ENCODE peak calls at places on chromosomes 4 and X, in seven cellular contexts. E is heart left ventricle, R is neural crest cell, D is fibroblast of pulmonary artery, Y is foreskin fibroblast, O is left lung, M is cardiac fibroblast. A is an unnamed sample.

GRCh38 chr4:5199142-5199541 is 147.9 kb downstream of the STK32B start:
- DNase-seq in E (no peak), R (no peak), D (no peak), Y (no peak), O (no peak), M (no peak), A (no peak)

GRCh38 chrX:140439455-140439854 is 65.4 kb downstream of the SOX3 start:
- DNase-seq in E (no peak), R (peak; percentile 79), D (no peak), Y (no peak), O (peak; percentile 61), M (no peak), A (no peak)

GRCh38 chrX:133674726-133675470 is 259.6 kb upstream of the GPC4 start:
- DNase-seq in E (no peak), R (no peak), D (no peak), Y (no peak), O (no peak), M (no peak), A (no peak)

GRCh38 chr4:66636321-66636720 is 909.0 kb downstream of the CENPC start:
- DNase-seq in E (no peak), R (no peak), D (no peak), Y (no peak), O (no peak), M (no peak), A (no peak)

GRCh38 chrX:115603534-115604074 is 42.6 kb downstream of the PLS3 start:
- DNase-seq in E (no peak), R (no peak), D (no peak), Y (no peak), O (no peak), M (no peak), A (no peak)

GRCh38 chr4:174278467-174278866 is 5.0 kb downstream of the FBXO8 start:
- DNase-seq in E (no peak), R (no peak), D (no peak), Y (no peak), O (no peak), M (no peak), A (no peak)

GRCh38 chrX:119488749-119489148 is 20.5 kb downstream of the SLC25A5 start:
- DNase-seq in E (peak; percentile 55), R (peak; percentile 42), D (peak; percentile 65), Y (no peak), O (no peak), M (peak; percentile 68), A (peak; percentile 61)

GRCh38 chr4:80471701-80472100 is 136.2 kb downstream of the CFAP299 start:
- DNase-seq in E (no peak), R (no peak), D (peak; percentile 3), Y (no peak), O (peak; percentile 76), M (peak; percentile 11), A (no peak)

GRCh38 chr4:40992472-40993298 is 221.7 kb downstream of the APBB2 start:
- DNase-seq in E (no peak), R (no peak), D (peak; percentile 92), Y (peak; percentile 85), O (peak; percentile 68), M (peak; percentile 92), A (no peak)

GRCh38 chr4:1255151-1255550 is 6.2 kb upstream of the CTBP1 start:
- DNase-seq in E (no peak), R (no peak), D (no peak), Y (peak; percentile 47), O (no peak), M (no peak), A (no peak)

GRCh38 chr4:119228406-119228805 is 15.9 kb downstream of the USP53 start:
- DNase-seq in E (no peak), R (no peak), D (no peak), Y (no peak), O (no peak), M (no peak), A (no peak)

GRCh38 chrX:129144172-129145038 is 378.9 kb downstream of the SMARCA1 start:
- DNase-seq in E (no peak), R (no peak), D (peak; percentile 2), Y (no peak), O (no peak), M (no peak), A (no peak)

GRCh38 chr4:145719752-145720624 is 40.0 kb downstream of the C4orf51 start:
- DNase-seq in E (no peak), R (no peak), D (no peak), Y (no peak), O (no peak), M (no peak), A (no peak)

GRCh38 chrX:132433001-132433400 is 55.8 kb downstream of the MBNL3 start:
- DNase-seq in E (no peak), R (no peak), D (no peak), Y (no peak), O (no peak), M (no peak), A (no peak)

GRCh38 chrX:31588355-31588754 is 516.5 kb upstream of the FTHL17 start:
- DNase-seq in E (no peak), R (no peak), D (no peak), Y (no peak), O (no peak), M (no peak), A (no peak)

GRCh38 chr4:114257516-114257915 is 278.1 kb upstream of the ARSJ start:
- DNase-seq in E (no peak), R (no peak), D (peak; percentile 53), Y (no peak), O (no peak), M (peak; percentile 32), A (no peak)

GRCh38 chrX:78527263-78527662 is 131.9 kb downstream of the RTL3 start:
- DNase-seq in E (no peak), R (no peak), D (peak; percentile 17), Y (peak; percentile 63), O (no peak), M (no peak), A (no peak)

GRCh38 chr4:1178300-1179088 is 6.1 kb upstream of the SPON2 start:
- DNase-seq in E (no peak), R (no peak), D (no peak), Y (no peak), O (no peak), M (no peak), A (no peak)

GRCh38 chr4:140944539-140944938 is 188.4 kb upstream of the TBC1D9 start:
- DNase-seq in E (no peak), R (no peak), D (peak; percentile 66), Y (peak; percentile 53), O (no peak), M (peak; percentile 57), A (no peak)

GRCh38 chr4:105520819-105521790 is 31.3 kb upstream of the ARHGEF38 start:
- DNase-seq in E (no peak), R (peak; percentile 43), D (peak; percentile 66), Y (no peak), O (no peak), M (peak; percentile 63), A (peak; percentile 57)

GRCh38 chrX:78517124-78517523 is 142.0 kb downstream of the RTL3 start:
- DNase-seq in E (no peak), R (no peak), D (peak; percentile 30), Y (no peak), O (no peak), M (no peak), A (no peak)

GRCh38 chr4:169229571-169230028 is 41.2 kb downstream of the SH3RF1 start:
- DNase-seq in E (no peak), R (no peak), D (peak; percentile 92), Y (peak; percentile 92), O (no peak), M (peak; percentile 94), A (no peak)

GRCh38 chrX:24375732-24376131 is 15.3 kb downstream of the SUPT20HL1 start:
- DNase-seq in E (no peak), R (no peak), D (no peak), Y (no peak), O (no peak), M (no peak), A (no peak)

GRCh38 chr4:56127698-56128097 is 179.0 kb downstream of the CEP135 start:
- DNase-seq in E (no peak), R (no peak), D (peak; percentile 79), Y (no peak), O (no peak), M (peak; percentile 64), A (peak; percentile 64)

GRCh38 chrX:135556055-135556454 is 35.6 kb downstream of the INTS6L start:
- DNase-seq in E (no peak), R (no peak), D (no peak), Y (no peak), O (no peak), M (no peak), A (no peak)
- TF ChIP-seq CTCF in E (no peak), R (no peak), D (no peak), Y (no peak), O (no peak), M (no peak), A (no peak)

DNA sequence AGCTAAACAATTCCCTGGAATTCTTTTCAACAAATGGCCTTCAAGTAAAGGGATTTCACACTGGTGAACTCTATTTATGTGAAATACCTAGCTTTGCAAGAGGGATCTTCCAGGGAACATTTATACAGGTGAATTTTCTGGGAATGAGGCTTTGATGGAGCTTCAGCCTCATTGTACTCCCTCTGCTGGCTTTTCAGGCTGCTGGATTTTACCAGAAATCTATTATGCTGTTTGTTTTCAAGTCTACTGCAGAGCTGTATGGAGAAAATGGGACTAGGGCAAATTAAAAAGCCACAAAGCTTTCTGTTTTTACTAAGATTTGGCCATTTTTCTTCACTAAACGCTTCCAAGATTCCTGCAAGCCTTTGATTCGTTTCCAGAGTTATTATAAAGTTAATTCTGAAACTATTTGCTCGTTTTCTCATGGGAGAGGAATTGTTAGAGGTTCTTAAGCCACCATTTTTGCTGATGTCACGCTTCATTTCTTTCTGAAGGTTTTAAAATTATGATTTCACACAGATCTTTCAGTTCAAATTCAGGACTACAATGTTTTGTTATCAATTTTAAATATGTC is 31.6 kb downstream of the KDM6A start:
- DNase-seq in E (no peak), R (no peak), D (no peak), Y (no peak), O (no peak), M (no peak), A (no peak)
- TF ChIP-seq CTCF in E (no peak), R (no peak), D (peak; percentile 18), Y (no peak), O (no peak), M (peak; percentile 12), A (peak; percentile 26)

DNA sequence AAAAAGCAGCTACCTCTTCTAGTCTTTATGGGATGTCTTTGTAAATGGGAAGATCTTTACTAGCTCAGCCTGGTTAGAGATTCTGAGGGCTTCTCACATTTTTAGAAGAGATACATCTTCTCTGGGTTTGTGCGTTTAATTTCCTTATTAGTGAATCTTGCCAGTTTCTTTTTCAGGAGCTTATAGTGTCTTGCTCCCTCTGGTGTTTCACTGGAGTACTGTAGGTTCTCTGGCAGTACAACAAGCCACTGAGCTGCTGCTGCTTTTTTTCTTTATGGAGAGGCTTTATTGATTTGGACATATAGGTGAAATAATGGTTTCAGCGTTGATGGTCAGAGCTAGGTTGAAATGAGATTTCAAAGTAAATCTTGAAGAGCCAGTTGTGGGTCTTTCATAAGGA is 82.9 kb downstream of the LAS1L start:
- DNase-seq in E (no peak), R (peak; percentile 21), D (peak; percentile 47), Y (no peak), O (no peak), M (peak; percentile 18), A (peak; percentile 6)
- TF ChIP-seq CTCF in E (peak; percentile 40), R (peak; percentile 66), D (peak; percentile 57), Y (peak; percentile 21), O (peak; percentile 34), M (peak; percentile 50), A (peak; percentile 48)

DNA sequence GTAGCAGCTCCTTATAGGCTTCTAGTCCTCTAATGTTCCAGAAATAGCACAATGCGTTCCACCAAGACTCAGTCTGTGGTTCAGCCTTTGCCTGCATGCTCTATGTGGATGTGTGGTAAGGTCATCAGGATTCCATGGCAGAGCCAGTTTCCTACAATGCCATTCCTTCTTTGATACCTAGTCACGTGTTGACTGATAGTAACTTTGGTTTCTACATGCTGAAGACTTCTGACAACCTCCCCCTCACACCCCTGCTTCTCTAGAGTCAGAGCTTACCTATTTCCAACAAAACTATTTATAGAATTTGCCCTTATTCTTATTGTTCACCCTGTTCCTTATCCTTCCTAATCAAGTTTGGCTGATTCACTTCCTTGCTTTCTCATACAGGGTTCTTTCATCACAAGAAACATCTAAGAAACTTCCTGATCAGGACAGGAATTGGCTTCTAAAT is 81.1 kb downstream of the CT47B1 start:
- DNase-seq in E (no peak), R (no peak), D (peak; percentile 63), Y (no peak), O (no peak), M (peak; percentile 46), A (no peak)
- TF ChIP-seq CTCF in E (no peak), R (no peak), D (no peak), Y (no peak), O (no peak), M (no peak), A (no peak)

A was measured in BE2C.